ENCODE peak calls at places on chromosomes 5 and 9, in five cellular contexts. One of them, this sample, is unnamed.

GRCh38 chr9:35733109-35733541 is 659 bp downstream of the CREB3 start:
- DNase-seq in H4: peak
- DNase-seq in HCEC 1CT: peak
- DNase-seq in T-helper 2 cell: no peak
- DNase-seq in NCI-H1092 treated with DMSO at 0.1 percent for 48 hours: peak
- DNase-seq in this sample: no peak

GRCh38 chr5:100777680-100778281 is 125.3 kb downstream of the ST8SIA4 start:
- DNase-seq in HCEC 1CT: peak
- DNase-seq in NCI-H1092 treated with DMSO at 0.1 percent for 48 hours: no peak
- DNase-seq in T-helper 2 cell: no peak
- DNase-seq in H4: peak
- DNase-seq in this sample: no peak

GRCh38 chr5:78757269-78758053 is 108.9 kb upstream of the LHFPL2 start:
- DNase-seq in NCI-H1092 treated with DMSO at 0.1 percent for 48 hours: no peak
- DNase-seq in HCEC 1CT: peak
- DNase-seq in H4: peak
- DNase-seq in T-helper 2 cell: no peak
- DNase-seq in this sample: no peak

GRCh38 chr9:85202596-85202995 is 533.1 kb downstream of the NTRK2 start:
- DNase-seq in HCEC 1CT: no peak
- DNase-seq in H4: no peak
- DNase-seq in NCI-H1092 treated with DMSO at 0.1 percent for 48 hours: no peak
- DNase-seq in T-helper 2 cell: no peak
- DNase-seq in this sample: no peak

GRCh38 chr5:75236322-75237316 is at the start of gene ANKRD31:
- DNase-seq in T-helper 2 cell: peak
- DNase-seq in NCI-H1092 treated with DMSO at 0.1 percent for 48 hours: peak
- DNase-seq in HCEC 1CT: peak
- DNase-seq in H4: peak
- DNase-seq in this sample: peak

GRCh38 chr9:106916491-106917235 is 53.7 kb downstream of the ZNF462 start:
- DNase-seq in H4: peak
- DNase-seq in HCEC 1CT: peak
- DNase-seq in T-helper 2 cell: no peak
- DNase-seq in NCI-H1092 treated with DMSO at 0.1 percent for 48 hours: no peak
- DNase-seq in this sample: no peak

GRCh38 chr9:125631391-125632085 is 75.5 kb downstream of the MAPKAP1 start:
- DNase-seq in NCI-H1092 treated with DMSO at 0.1 percent for 48 hours: peak
- DNase-seq in HCEC 1CT: peak
- DNase-seq in T-helper 2 cell: no peak
- DNase-seq in H4: peak
- DNase-seq in this sample: no peak

GRCh38 chr5:54761213-54761701 is 224.1 kb downstream of the ESM1 start:
- DNase-seq in H4: no peak
- DNase-seq in T-helper 2 cell: no peak
- DNase-seq in HCEC 1CT: peak
- DNase-seq in NCI-H1092 treated with DMSO at 0.1 percent for 48 hours: no peak
- DNase-seq in this sample: no peak

GRCh38 chr9:129989362-129989708 is 53.7 kb downstream of the FNBP1 start:
- DNase-seq in H4: no peak
- DNase-seq in T-helper 2 cell: no peak
- DNase-seq in NCI-H1092 treated with DMSO at 0.1 percent for 48 hours: no peak
- DNase-seq in HCEC 1CT: no peak
- DNase-seq in this sample: no peak

GRCh38 chr5:53381-54174 is 38.4 kb upstream of the PLEKHG4B start:
- DNase-seq in H4: peak
- DNase-seq in T-helper 2 cell: peak
- DNase-seq in NCI-H1092 treated with DMSO at 0.1 percent for 48 hours: peak
- DNase-seq in HCEC 1CT: no peak
- DNase-seq in this sample: no peak

GRCh38 chr5:105639511-105639910 is 2031.2 kb downstream of the EFNA5 start:
- DNase-seq in NCI-H1092 treated with DMSO at 0.1 percent for 48 hours: no peak
- DNase-seq in T-helper 2 cell: no peak
- DNase-seq in HCEC 1CT: no peak
- DNase-seq in H4: no peak
- DNase-seq in this sample: no peak

GRCh38 chr5:134140530-134141201 is 26.2 kb downstream of the TCF7 start:
- DNase-seq in NCI-H1092 treated with DMSO at 0.1 percent for 48 hours: no peak
- DNase-seq in T-helper 2 cell: peak
- DNase-seq in HCEC 1CT: peak
- DNase-seq in H4: peak
- DNase-seq in this sample: no peak

GRCh38 chr9:33114746-33115145 is 38.3 kb upstream of the SMU1 start:
- DNase-seq in NCI-H1092 treated with DMSO at 0.1 percent for 48 hours: no peak
- DNase-seq in H4: no peak
- DNase-seq in T-helper 2 cell: no peak
- DNase-seq in HCEC 1CT: no peak
- DNase-seq in this sample: no peak

GRCh38 chr5:168852329-168852728 is 273.2 kb upstream of the PANK3 start:
- DNase-seq in NCI-H1092 treated with DMSO at 0.1 percent for 48 hours: no peak
- DNase-seq in HCEC 1CT: no peak
- DNase-seq in T-helper 2 cell: no peak
- DNase-seq in H4: no peak
- DNase-seq in this sample: no peak

GRCh38 chr5:122907238-122907637 is 61.8 kb downstream of the SNX24 start:
- DNase-seq in T-helper 2 cell: no peak
- DNase-seq in NCI-H1092 treated with DMSO at 0.1 percent for 48 hours: no peak
- DNase-seq in HCEC 1CT: peak
- DNase-seq in H4: no peak
- DNase-seq in this sample: no peak

GRCh38 chr9:87519415-87519989 is 21.8 kb downstream of the DAPK1 start:
- DNase-seq in NCI-H1092 treated with DMSO at 0.1 percent for 48 hours: no peak
- DNase-seq in T-helper 2 cell: no peak
- DNase-seq in H4: no peak
- DNase-seq in HCEC 1CT: no peak
- DNase-seq in this sample: no peak

This sample was measured in naive thymus-derived CD8-positive, alpha-beta T cell.